ENCODE peak calls at places on chromosomes 6 and 20, in five cellular contexts. J is right lobe of liver, Q is fibroblast of the aortic adventitia, H is natural killer cell, L is neural crest cell. S is an unnamed sample.

GRCh38 chr6:166624275-166624674 is 2.8 kb downstream of the RPS6KA2 start:
- DNase-seq in J (no peak), Q (peak; percentile 83), H (no peak), L (no peak), S (no peak)

GRCh38 chr20:24878657-24879056 is 70.4 kb upstream of the CST7 start:
- DNase-seq in J (no peak), Q (no peak), H (no peak), L (no peak), S (no peak)

GRCh38 chr6:53727748-53728147 is 62.2 kb upstream of the KLHL31 start:
- DNase-seq in J (no peak), Q (no peak), H (no peak), L (no peak), S (no peak)

GRCh38 chr20:51460569-51461265 is 81.8 kb downstream of the NFATC2 start:
- DNase-seq in J (no peak), Q (no peak), H (no peak), L (no peak), S (no peak)

GRCh38 chr6:38027685-38028373 is 208.3 kb downstream of the ZFAND3 start:
- DNase-seq in J (no peak), Q (peak; percentile 13), H (no peak), L (no peak), S (no peak)

GRCh38 chr20:32610897-32611218 is 25.7 kb upstream of the NOL4L start:
- DNase-seq in J (no peak), Q (no peak), H (no peak), L (no peak), S (no peak)

GRCh38 chr6:53326372-53327016 is 22.3 kb downstream of the ELOVL5 start:
- DNase-seq in J (no peak), Q (peak; percentile 98), H (no peak), L (no peak), S (no peak)

GRCh38 chr6:36650848-36651247 is 27.7 kb upstream of the CDKN1A start:
- DNase-seq in J (no peak), Q (no peak), H (no peak), L (no peak), S (no peak)

GRCh38 chr20:56637576-56637975 is 8.5 kb downstream of the TFAP2C start:
- DNase-seq in J (no peak), Q (no peak), H (no peak), L (no peak), S (no peak)

GRCh38 chr6:75543311-75543710 is 49.7 kb upstream of the FILIP1 start:
- DNase-seq in J (no peak), Q (no peak), H (no peak), L (no peak), S (no peak)

GRCh38 chr6:75551367-75551952 is 50.2 kb upstream of the SENP6 start:
- DNase-seq in J (no peak), Q (no peak), H (no peak), L (no peak), S (no peak)

GRCh38 chr6:75550544-75551167 is 51.0 kb upstream of the SENP6 start:
- DNase-seq in J (no peak), Q (peak; percentile 39), H (no peak), L (no peak), S (no peak)

GRCh38 chr6:75546401-75546800 is 52.8 kb upstream of the FILIP1 start:
- DNase-seq in J (no peak), Q (peak; percentile 60), H (no peak), L (no peak), S (no peak)
- TF ChIP-seq CTCF in J (no peak), Q (peak; percentile 23), H (no peak), L (peak; percentile 43), S (no peak)

DNA sequence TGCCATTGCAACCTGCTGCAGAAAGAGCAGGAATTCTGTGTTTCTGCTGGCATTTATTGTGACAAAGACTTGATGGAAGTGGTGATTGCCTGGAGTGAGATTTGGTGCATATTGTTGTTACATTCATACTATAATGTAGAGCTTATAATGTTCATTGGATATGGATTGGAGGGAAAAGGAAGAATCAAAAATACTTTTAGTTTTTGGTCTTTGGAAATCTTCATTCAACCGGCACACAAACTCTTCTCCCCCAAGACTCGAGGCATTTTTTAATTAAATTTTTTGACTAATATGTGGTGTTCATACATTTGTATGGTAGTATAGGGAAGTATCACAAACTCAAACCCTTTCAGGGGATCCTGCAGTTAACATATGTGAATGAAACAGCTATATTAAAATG is 380.8 kb downstream of the DOK5 start:
- DNase-seq in J (no peak), Q (no peak), H (no peak), L (no peak), S (no peak)
- TF ChIP-seq CTCF in J (no peak), Q (no peak), H (no peak), L (no peak), S (no peak)

GRCh38 chr6:133291671-133292070 is 50.5 kb downstream of the EYA4 start:
- DNase-seq in J (no peak), Q (peak; percentile 21), H (no peak), L (no peak), S (no peak)

GRCh38 chr6:133289733-133290306 is 48.7 kb downstream of the EYA4 start:
- DNase-seq in J (no peak), Q (no peak), H (no peak), L (no peak), S (no peak)

GRCh38 chr6:133288662-133289061 is 47.5 kb downstream of the EYA4 start:
- DNase-seq in J (no peak), Q (no peak), H (no peak), L (no peak), S (no peak)

GRCh38 chr6:133290926-133291325 is 49.8 kb downstream of the EYA4 start:
- DNase-seq in J (no peak), Q (no peak), H (no peak), L (no peak), S (no peak)

GRCh38 chr6:133286765-133287164 is 45.6 kb downstream of the EYA4 start:
- DNase-seq in J (no peak), Q (peak; percentile 12), H (no peak), L (no peak), S (no peak)
- TF ChIP-seq CTCF in J (peak; percentile 48), Q (peak; percentile 41), H (no peak), L (peak; percentile 54), S (no peak)

GRCh38 chr20:58906894-58907293 is 54.4 kb downstream of the GNAS start:
- DNase-seq in J (no peak), Q (peak; percentile 53), H (no peak), L (no peak), S (peak; percentile 57)
- TF ChIP-seq CTCF in J (no peak), Q (no peak), H (no peak), L (no peak), S (no peak)

GRCh38 chr6:34509782-34510181 is 43.9 kb downstream of the PACSIN1 start:
- DNase-seq in J (no peak), Q (no peak), H (no peak), L (no peak), S (no peak)

GRCh38 chr6:34511214-34511922 is 44.8 kb downstream of the SPDEF start:
- DNase-seq in J (peak; percentile 2), Q (no peak), H (no peak), L (no peak), S (no peak)

GRCh38 chr6:34510299-34510698 is 44.4 kb downstream of the PACSIN1 start:
- DNase-seq in J (peak; percentile 3), Q (no peak), H (no peak), L (no peak), S (no peak)

GRCh38 chr6:34506718-34507117 is 40.8 kb downstream of the PACSIN1 start:
- DNase-seq in J (peak; percentile 16), Q (no peak), H (no peak), L (no peak), S (no peak)

DNA sequence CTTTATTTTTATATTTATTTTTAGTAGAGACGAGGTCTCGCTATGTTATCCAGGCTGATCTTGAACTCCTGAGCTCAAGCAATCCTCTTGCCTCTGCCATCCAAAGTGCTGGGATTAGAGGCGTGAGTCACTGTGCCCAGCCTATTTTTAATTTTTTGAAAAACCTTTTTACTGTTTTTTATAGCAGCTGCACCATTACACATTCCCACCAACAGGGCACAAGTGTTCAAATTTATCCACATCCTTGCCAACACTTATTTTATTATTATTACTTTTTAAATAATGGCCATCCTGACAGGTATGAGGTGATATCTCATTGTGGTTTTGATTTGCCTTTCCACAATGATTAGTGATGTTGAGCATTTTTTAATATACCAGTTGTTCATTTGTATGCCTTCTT is 42.5 kb downstream of the PACSIN1 start:
- DNase-seq in J (peak; percentile 1), Q (no peak), H (no peak), L (no peak), S (no peak)
- TF ChIP-seq CTCF in J (no peak), Q (peak; percentile 24), H (no peak), L (peak; percentile 45), S (no peak)

DNA sequence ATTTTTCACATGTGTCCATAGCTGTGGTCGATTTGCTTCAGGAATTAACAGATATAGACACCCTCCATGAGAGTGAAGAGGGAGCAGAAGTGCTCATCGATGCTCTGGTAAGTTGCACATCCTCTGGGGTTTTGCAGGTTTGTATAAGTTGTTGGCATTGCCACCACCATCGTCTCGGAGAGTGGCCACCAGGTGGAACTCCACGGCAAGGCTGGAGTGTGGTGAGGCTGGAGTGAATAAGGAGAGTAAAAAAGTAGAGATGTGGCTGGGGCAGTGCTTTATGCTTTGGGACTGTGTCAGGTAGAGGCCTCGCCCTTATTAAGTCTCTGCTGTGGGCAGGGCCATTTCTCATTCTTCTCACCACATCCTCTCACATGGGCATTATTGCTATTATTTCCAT is 63.7 kb downstream of the CTNNBL1 start:
- DNase-seq in J (no peak), Q (no peak), H (no peak), L (no peak), S (no peak)
- TF ChIP-seq CTCF in J (no peak), Q (no peak), H (no peak), L (no peak), S (no peak)

DNA sequence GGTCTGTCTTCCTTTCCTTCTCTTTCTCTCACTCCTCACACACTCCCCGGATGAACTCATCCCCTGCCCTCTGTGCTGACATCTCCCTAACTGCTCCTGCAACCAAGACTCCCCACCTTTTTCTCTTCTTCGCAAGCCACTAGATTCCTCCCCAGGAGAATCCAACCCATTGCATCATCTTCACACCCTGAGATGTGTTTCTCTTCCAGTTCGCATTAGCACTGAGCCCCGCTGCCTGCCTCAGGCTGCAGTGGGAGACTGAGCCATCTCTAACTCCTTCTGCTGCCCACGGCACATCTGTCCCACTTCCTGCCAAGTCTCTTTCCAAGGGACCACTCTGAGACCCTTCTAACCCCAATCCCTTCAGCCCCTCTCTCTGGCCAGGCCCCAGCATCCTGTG is 67.2 kb upstream of the NNAT start:
- DNase-seq in J (no peak), Q (no peak), H (no peak), L (no peak), S (no peak)
- TF ChIP-seq CTCF in J (no peak), Q (no peak), H (no peak), L (no peak), S (no peak)